ENCODE peak calls at places on chromosomes 3 and 15, in six cellular contexts. One of them, this sample, is unnamed. For H3K4me1, the result is how much of the 10 kb centered on the place peaks cover.

GRCh38 chr15:64697911-64698369 is 77.4 kb downstream of the RBPMS2 start:
- DNase-seq in GM23248: peak
- DNase-seq in adrenal gland: no peak
- DNase-seq in ascending aorta: no peak
- DNase-seq in PC-3: peak
- DNase-seq in aorta: peak
- DNase-seq in this sample: no peak

GRCh38 chr15:91380114-91380513 is 280.1 kb downstream of the SV2B start:
- DNase-seq in aorta: no peak
- DNase-seq in adrenal gland: no peak
- DNase-seq in ascending aorta: no peak
- DNase-seq in PC-3: no peak
- DNase-seq in GM23248: no peak
- DNase-seq in this sample: no peak

GRCh38 chr3:159273608-159274007 is 471.8 kb downstream of the MFSD1 start:
- DNase-seq in ascending aorta: no peak
- DNase-seq in GM23248: peak
- DNase-seq in aorta: no peak
- DNase-seq in adrenal gland: no peak
- DNase-seq in PC-3: peak
- DNase-seq in this sample: no peak

GRCh38 chr3:57434041-57434440 is 110.1 kb downstream of the DNAH12 start:
- DNase-seq in GM23248: peak
- DNase-seq in PC-3: peak
- DNase-seq in ascending aorta: no peak
- DNase-seq in adrenal gland: no peak
- DNase-seq in aorta: no peak
- DNase-seq in this sample: no peak

GRCh38 chr3:117409701-117410459 is 700.3 kb downstream of the TUSC7 start:
- DNase-seq in adrenal gland: no peak
- DNase-seq in PC-3: no peak
- DNase-seq in ascending aorta: no peak
- DNase-seq in aorta: no peak
- DNase-seq in GM23248: peak
- DNase-seq in this sample: no peak

GRCh38 chr3:20324664-20325478 is 138.9 kb upstream of the SGO1 start:
- DNase-seq in adrenal gland: no peak
- DNase-seq in GM23248: peak
- DNase-seq in aorta: no peak
- DNase-seq in ascending aorta: no peak
- DNase-seq in PC-3: no peak
- DNase-seq in this sample: no peak

GRCh38 chr3:171417813-171418212 is 42.4 kb downstream of the TNIK start:
- DNase-seq in ascending aorta: no peak
- DNase-seq in GM23248: peak
- DNase-seq in PC-3: peak
- DNase-seq in adrenal gland: no peak
- DNase-seq in aorta: no peak
- DNase-seq in this sample: no peak

GRCh38 chr3:83655083-83655482 is 1303.7 kb upstream of the CADM2 start:
- DNase-seq in PC-3: peak
- DNase-seq in GM23248: no peak
- DNase-seq in aorta: no peak
- DNase-seq in adrenal gland: no peak
- DNase-seq in ascending aorta: no peak
- DNase-seq in this sample: no peak

GRCh38 chr3:8445861-8446260 is 55.8 kb upstream of the LMCD1 start:
- DNase-seq in GM23248: peak
- DNase-seq in aorta: no peak
- DNase-seq in adrenal gland: no peak
- DNase-seq in ascending aorta: no peak
- DNase-seq in PC-3: peak
- DNase-seq in this sample: no peak

GRCh38 chr3:183762304-183762703 is 63.1 kb downstream of the MAP6D1 start:
- DNase-seq in ascending aorta: no peak
- DNase-seq in GM23248: no peak
- DNase-seq in adrenal gland: no peak
- DNase-seq in aorta: no peak
- DNase-seq in PC-3: no peak
- DNase-seq in this sample: no peak

GRCh38 chr3:122572940-122573412 is 4.5 kb upstream of the PARP15 start:
- DNase-seq in aorta: no peak
- DNase-seq in ascending aorta: no peak
- DNase-seq in PC-3: peak
- DNase-seq in GM23248: peak
- DNase-seq in adrenal gland: no peak
- DNase-seq in this sample: no peak

GRCh38 chr3:184177331-184177731 is 2.7 kb downstream of the AP2M1 start:
- DNase-seq in adrenal gland: peak
- DNase-seq in PC-3: no peak
- DNase-seq in aorta: peak
- DNase-seq in GM23248: peak
- DNase-seq in ascending aorta: no peak
- DNase-seq in this sample: no peak

GRCh38 chr15:25240461-25241021 is 198.3 kb downstream of the UBE3A start:
- DNase-seq in ascending aorta: peak
- DNase-seq in adrenal gland: peak
- DNase-seq in aorta: peak
- DNase-seq in PC-3: no peak
- DNase-seq in GM23248: no peak
- DNase-seq in this sample: peak

GRCh38 chr3:186937017-186937875 is 6.9 kb downstream of the ST6GAL1 start:
- DNase-seq in aorta: no peak
- DNase-seq in ascending aorta: no peak
- DNase-seq in GM23248: no peak
- DNase-seq in PC-3: no peak
- DNase-seq in adrenal gland: no peak
- DNase-seq in this sample: no peak

GRCh38 chr3:16548721-16549120 is 35.2 kb upstream of the RFTN1 start:
- DNase-seq in ascending aorta: no peak
- DNase-seq in adrenal gland: no peak
- DNase-seq in aorta: no peak
- DNase-seq in PC-3: peak
- DNase-seq in GM23248: peak
- DNase-seq in this sample: no peak

GRCh38 chr3:143824675-143825074 is 23.6 kb downstream of the SLC9A9 start:
- DNase-seq in ascending aorta: no peak
- DNase-seq in PC-3: no peak
- DNase-seq in adrenal gland: no peak
- DNase-seq in GM23248: peak
- DNase-seq in aorta: no peak
- DNase-seq in this sample: no peak

GRCh38 chr3:100833483-100833882 is 124.2 kb downstream of the TFG start:
- DNase-seq in PC-3: no peak
- DNase-seq in GM23248: no peak
- DNase-seq in ascending aorta: no peak
- DNase-seq in aorta: no peak
- DNase-seq in adrenal gland: no peak
- DNase-seq in this sample: no peak

GRCh38 chr3:87227835-87228144 is 681 bp downstream of the CHMP2B start:
- DNase-seq in ascending aorta: no peak
- DNase-seq in aorta: no peak
- DNase-seq in adrenal gland: no peak
- DNase-seq in GM23248: no peak
- DNase-seq in PC-3: no peak
- DNase-seq in this sample: no peak

GRCh38 chr3:87227104-87227834 is at the start of gene CHMP2B:
- DNase-seq in adrenal gland: peak
- DNase-seq in PC-3: peak
- DNase-seq in GM23248: peak
- DNase-seq in aorta: peak
- DNase-seq in ascending aorta: peak
- DNase-seq in this sample: peak

GRCh38 chr3:87225659-87226058 is 1.4 kb upstream of the CHMP2B start:
- DNase-seq in GM23248: peak
- DNase-seq in ascending aorta: no peak
- DNase-seq in PC-3: no peak
- DNase-seq in adrenal gland: peak
- DNase-seq in aorta: no peak
- DNase-seq in this sample: no peak

GRCh38 chr3:87228316-87228715 is 1.2 kb downstream of the CHMP2B start:
- DNase-seq in ascending aorta: no peak
- DNase-seq in aorta: no peak
- DNase-seq in GM23248: peak
- DNase-seq in adrenal gland: no peak
- DNase-seq in PC-3: peak
- DNase-seq in this sample: no peak

DNA sequence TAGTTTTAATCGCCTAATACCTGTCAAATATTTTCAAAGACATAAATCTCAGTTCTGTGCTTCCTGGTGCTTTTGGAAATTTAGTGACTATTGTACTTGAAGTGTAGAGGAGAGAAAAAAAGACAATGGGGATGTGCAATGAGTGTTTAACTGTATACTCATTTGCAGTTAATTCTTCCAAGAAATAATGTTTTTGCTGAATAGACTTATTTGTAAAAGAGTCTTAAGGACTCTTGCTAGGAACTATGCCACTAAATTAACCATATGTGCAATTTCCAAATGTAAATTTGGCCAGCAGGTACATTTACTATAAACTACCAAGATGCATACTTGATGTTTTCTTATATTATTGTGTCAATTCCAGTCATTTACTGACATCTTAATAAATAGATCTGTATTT is 2.0 kb downstream of the CHMP2B start:
- DNase-seq in ascending aorta: no peak
- DNase-seq in aorta: no peak
- DNase-seq in adrenal gland: no peak
- DNase-seq in PC-3: no peak
- DNase-seq in GM23248: no peak
- DNase-seq in this sample: no peak
- H3K4me3 ChIP-seq in ascending aorta: no peak
- H3K4me3 ChIP-seq in aorta: no peak
- H3K4me3 ChIP-seq in adrenal gland: no peak
- H3K4me3 ChIP-seq in PC-3: peak
- H3K4me3 ChIP-seq in GM23248: peak
- H3K4me3 ChIP-seq in this sample: no peak

GRCh38 chr3:195184716-195185421 is 86.1 kb downstream of the XXYLT1 start:
- DNase-seq in ascending aorta: no peak
- DNase-seq in PC-3: no peak
- DNase-seq in adrenal gland: peak
- DNase-seq in aorta: no peak
- DNase-seq in GM23248: no peak
- DNase-seq in this sample: no peak
- H3K4me1 ChIP-seq in ascending aorta: under half
- H3K4me1 ChIP-seq in PC-3: under half
- H3K4me1 ChIP-seq in adrenal gland: under half
- H3K4me1 ChIP-seq in aorta: under half
- H3K4me1 ChIP-seq in GM23248: under half
- H3K4me1 ChIP-seq in this sample: under half

DNA sequence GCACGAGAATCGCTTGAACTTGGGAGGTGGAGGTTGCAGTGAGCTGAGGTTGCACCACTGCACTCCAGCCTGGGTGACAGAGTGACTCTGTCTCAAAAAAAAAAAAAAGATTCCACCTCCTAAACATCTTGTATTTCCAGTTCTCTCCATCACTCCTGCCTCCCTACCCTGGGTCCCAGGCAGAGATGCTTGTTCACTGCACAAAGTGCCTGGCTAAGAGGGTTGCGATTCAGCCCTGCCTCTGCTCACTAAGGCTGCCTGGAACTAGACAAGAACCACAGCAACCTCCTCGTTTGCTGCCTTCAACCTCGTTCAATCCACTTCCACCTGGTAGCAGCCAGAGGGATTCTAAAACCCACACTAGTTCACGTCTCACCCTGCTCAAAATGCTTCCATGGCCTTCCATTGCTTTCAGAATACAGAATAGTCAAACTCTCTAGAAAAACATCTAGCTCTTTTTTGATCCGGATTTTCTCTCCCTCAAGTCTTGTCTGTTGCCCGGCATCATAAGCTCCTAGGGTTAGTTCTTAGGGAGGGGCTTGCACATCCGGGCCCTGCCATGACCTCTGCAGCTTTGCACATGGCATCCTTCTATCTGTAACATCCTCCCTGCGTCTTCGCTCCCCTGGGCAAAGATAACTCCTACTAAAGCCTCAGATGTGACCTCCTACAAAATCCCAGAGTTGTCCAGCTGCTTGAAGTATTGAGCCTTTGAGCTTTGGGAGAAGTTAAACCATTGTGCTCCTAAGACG is 1.0 kb upstream of the MCM2 start:
- DNase-seq in ascending aorta: no peak
- DNase-seq in PC-3: no peak
- DNase-seq in aorta: no peak
- DNase-seq in GM23248: no peak
- DNase-seq in adrenal gland: no peak
- DNase-seq in this sample: no peak
- H3K4me3 ChIP-seq in ascending aorta: peak
- H3K4me3 ChIP-seq in PC-3: peak
- H3K4me3 ChIP-seq in aorta: no peak
- H3K4me3 ChIP-seq in GM23248: peak
- H3K4me3 ChIP-seq in adrenal gland: no peak
- H3K4me3 ChIP-seq in this sample: no peak

GRCh38 chr3:71080517-71081083 is 502.9 kb downstream of the FOXP1 start:
- DNase-seq in aorta: no peak
- DNase-seq in adrenal gland: no peak
- DNase-seq in GM23248: no peak
- DNase-seq in PC-3: no peak
- DNase-seq in ascending aorta: no peak
- DNase-seq in this sample: no peak
- H3K4me1 ChIP-seq in aorta: under half
- H3K4me1 ChIP-seq in adrenal gland: under half
- H3K4me1 ChIP-seq in GM23248: under half
- H3K4me1 ChIP-seq in PC-3: under half
- H3K4me1 ChIP-seq in ascending aorta: under half
- H3K4me1 ChIP-seq in this sample: under half

GRCh38 chr3:150220791-150221190 is 187.3 kb upstream of the TSC22D2 start:
- DNase-seq in aorta: no peak
- DNase-seq in PC-3: no peak
- DNase-seq in GM23248: peak
- DNase-seq in ascending aorta: no peak
- DNase-seq in adrenal gland: no peak
- DNase-seq in this sample: no peak
- H3K4me3 ChIP-seq in aorta: peak
- H3K4me3 ChIP-seq in PC-3: peak
- H3K4me3 ChIP-seq in GM23248: peak
- H3K4me3 ChIP-seq in ascending aorta: peak
- H3K4me3 ChIP-seq in adrenal gland: no peak
- H3K4me3 ChIP-seq in this sample: peak

DNA sequence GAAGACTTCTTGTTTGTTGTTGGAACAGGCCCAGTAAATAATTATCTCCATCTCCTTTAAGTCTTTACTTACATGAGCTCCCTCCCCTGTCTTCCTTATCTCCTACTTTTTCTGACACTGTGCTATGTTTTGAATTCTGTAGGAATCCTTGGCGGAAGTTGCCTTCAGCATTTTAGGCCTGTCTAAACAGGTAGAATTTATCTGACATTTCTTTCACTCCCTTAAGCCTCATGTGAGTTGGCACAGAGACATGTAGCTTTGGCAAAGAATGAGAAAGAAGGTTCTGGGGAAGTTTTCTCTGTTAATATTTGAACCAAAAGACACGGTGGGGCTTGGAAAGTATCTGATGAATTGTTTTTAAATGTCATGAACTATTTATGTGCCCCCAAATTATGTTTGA is 8.1 kb downstream of the MCTP2 start:
- DNase-seq in aorta: no peak
- DNase-seq in ascending aorta: no peak
- DNase-seq in GM23248: no peak
- DNase-seq in PC-3: no peak
- DNase-seq in adrenal gland: no peak
- DNase-seq in this sample: no peak
- H3K4me1 ChIP-seq in aorta: under half
- H3K4me1 ChIP-seq in ascending aorta: under half
- H3K4me1 ChIP-seq in GM23248: under half
- H3K4me1 ChIP-seq in PC-3: under half
- H3K4me1 ChIP-seq in adrenal gland: under half
- H3K4me1 ChIP-seq in this sample: under half